ENCODE peak calls at places on chromosomes 11 and 22, in five cellular contexts. L is posterior cingulate gyrus; V is brain microvascular endothelial cell; B is stimulated activated CD4-positive, alpha-beta T cell treated with anti-CD3 and anti-CD28 coated beads, Interleukin-15, amount 100 ng/mL, for 24 hours; T is heart right ventricle. J is an unnamed sample.

GRCh38 chr11:33875621-33876294 is 16.1 kb downstream of the LMO2 start:
- DNase-seq in L (no peak), V (no peak), B (no peak), T (no peak), J (no peak)

GRCh38 chr22:25153961-25154685 is 45.5 kb upstream of the CRYBB3 start:
- DNase-seq in L (no peak), V (peak), B (no peak), T (peak), J (peak)

GRCh38 chr11:46471943-46472661 is 80.5 kb upstream of the CHRM4 start:
- DNase-seq in L (no peak), V (no peak), B (no peak), T (no peak), J (no peak)

GRCh38 chr11:66981976-66982578 is 7.0 kb downstream of the C11orf86 start:
- DNase-seq in L (peak), V (peak), B (peak), T (peak), J (peak)

GRCh38 chr11:29159552-29160465 is 857.0 kb downstream of the KCNA4 start:
- DNase-seq in L (peak), V (peak), B (peak), T (no peak), J (peak)

GRCh38 chr11:39374963-39375698 is 2084.3 kb downstream of the LRRC4C start:
- DNase-seq in L (no peak), V (no peak), B (no peak), T (no peak), J (no peak)

GRCh38 chr11:106424111-106424510 is 346.6 kb downstream of the AASDHPPT start:
- DNase-seq in L (no peak), V (peak), B (no peak), T (no peak), J (no peak)

GRCh38 chr22:27213766-27214581 is 556.6 kb downstream of the MIAT start:
- DNase-seq in L (no peak), V (peak), B (no peak), T (peak), J (peak)

GRCh38 chr11:133162228-133162627 is 370.1 kb downstream of the OPCML start:
- DNase-seq in L (no peak), V (no peak), B (no peak), T (no peak), J (peak)

J was measured in pancreas.